ENCODE peak calls at places on chromosomes 3 and 15, in eight cellular contexts. O, S, E, I, Y, Z, M and N are unnamed samples.

GRCh38 chr3:50356553-50356952 is 2.8 kb downstream of the TMEM115 start:
- DNase-seq in Y (no peak), I (peak; percentile 39), S (no peak), Z (no peak), M (no peak), E (no peak), O (no peak), N (no peak)

GRCh38 chr3:113551821-113552220 is 19.5 kb downstream of the SIDT1 start:
- DNase-seq in Y (no peak), S (no peak), E (no peak), I (no peak), Z (no peak), O (no peak), M (no peak), N (no peak)

GRCh38 chr3:57729339-57730039 is 26.6 kb upstream of the SLMAP start:
- DNase-seq in Z (no peak), Y (no peak), I (no peak), S (no peak), O (no peak), E (no peak), M (no peak), N (no peak)

GRCh38 chr3:37543692-37544091 is 318.0 kb upstream of the CTDSPL start:
- DNase-seq in S (no peak), M (no peak), E (no peak), Y (no peak), O (no peak), I (peak; percentile 9), Z (no peak), N (no peak)

GRCh38 chr3:139585820-139586219 is 46.3 kb upstream of the RBP1 start:
- DNase-seq in O (peak; percentile 5), I (no peak), Y (no peak), S (no peak), E (no peak), M (no peak), Z (no peak), N (no peak)

GRCh38 chr15:62663547-62663946 is 379.0 kb upstream of the TPM1 start:
- DNase-seq in E (no peak), Y (no peak), O (no peak), S (no peak), I (no peak), M (no peak), Z (no peak), N (no peak)

GRCh38 chr15:87269566-87269965 is 987.0 kb downstream of the NTRK3 start:
- DNase-seq in Z (no peak), Y (no peak), O (no peak), S (no peak), M (no peak), I (no peak), E (no peak), N (no peak)

GRCh38 chr3:148175215-148175614 is 522.5 kb upstream of the AGTR1 start:
- DNase-seq in S (no peak), O (no peak), Y (no peak), Z (no peak), M (no peak), I (no peak), E (no peak), N (no peak)

GRCh38 chr3:69932087-69932486 is 67.4 kb upstream of the SAMMSON start:
- DNase-seq in O (no peak), M (no peak), S (no peak), E (no peak), Z (no peak), Y (no peak), I (no peak), N (no peak)

GRCh38 chr3:21094686-21095085 is 656.3 kb downstream of the ZNF385D start:
- DNase-seq in E (no peak), O (no peak), I (no peak), Z (no peak), S (no peak), M (no peak), Y (no peak), N (no peak)

GRCh38 chr3:112958749-112959560 is 15.9 kb downstream of the CD200R1 start:
- DNase-seq in S (no peak), Y (no peak), E (no peak), I (no peak), M (no peak), O (peak; percentile 53), Z (no peak), N (no peak)

GRCh38 chr3:107846282-107846852 is 244.5 kb downstream of the CD47 start:
- DNase-seq in M (peak; percentile 66), Y (peak; percentile 10), Z (peak; percentile 64), O (peak; percentile 57), E (peak; percentile 43), I (peak; percentile 14), S (peak; percentile 12), N (peak; percentile 80)